ENCODE peak calls at places on chromosomes 1 and 21, in nine cellular contexts. C is cardiac muscle cell, R is hepatocyte, Q is upper lobe of left lung, G is brain microvascular endothelial cell, U is mammary epithelial cell, J is psoas muscle, B is HCT116, F is heart right ventricle. X is an unnamed sample.

GRCh38 chr1:54962612-54963395 is 17.6 kb upstream of the TMEM61 start:
- DNase-seq in C (no peak), R (no peak), Q (no peak), G (no peak), U (no peak), J (no peak), B (no peak), F (no peak), X (no peak)

GRCh38 chr1:186806477-186806876 is 22.3 kb upstream of the PLA2G4A start:
- DNase-seq in C (peak; percentile 84), R (no peak), Q (no peak), G (peak; percentile 71), U (peak; percentile 27), J (no peak), B (peak; percentile 45), F (peak; percentile 6), X (no peak)

GRCh38 chr1:110421159-110421777 is 13.8 kb upstream of the LAMTOR5 start:
- DNase-seq in C (peak; percentile 49), R (peak; percentile 38), Q (peak; percentile 65), G (peak; percentile 66), U (peak; percentile 64), J (no peak), B (no peak), F (no peak), X (no peak)

GRCh38 chr21:15935530-15935929 is 205.7 kb downstream of the USP25 start:
- DNase-seq in C (no peak), R (no peak), Q (no peak), G (no peak), U (no peak), J (no peak), B (no peak), F (no peak), X (no peak)

GRCh38 chr1:243799908-243800307 is 50.1 kb downstream of the AKT3 start:
- DNase-seq in C (peak; percentile 12), R (no peak), Q (no peak), G (no peak), U (no peak), J (no peak), B (no peak), F (no peak), X (no peak)

GRCh38 chr1:232508161-232508661 is 121.7 kb downstream of the SIPA1L2 start:
- DNase-seq in C (no peak), R (no peak), Q (no peak), G (no peak), U (no peak), J (no peak), B (no peak), F (no peak), X (peak; percentile 45)

GRCh38 chr1:228014235-228014930 is 7.6 kb downstream of the WNT3A start:
- DNase-seq in C (peak; percentile 92), R (peak; percentile 17), Q (peak; percentile 21), G (peak; percentile 20), U (peak; percentile 77), J (no peak), B (no peak), F (peak; percentile 26), X (no peak)

GRCh38 chr1:24141311-24141997 is 1.5 kb downstream of the IL22RA1 start:
- DNase-seq in C (no peak), R (peak; percentile 58), Q (no peak), G (no peak), U (no peak), J (no peak), B (no peak), F (no peak), X (no peak)

GRCh38 chr21:41435728-41436127 is 9.7 kb downstream of the MX1 start:
- DNase-seq in C (no peak), R (no peak), Q (no peak), G (no peak), U (no peak), J (no peak), B (no peak), F (no peak), X (no peak)

GRCh38 chr21:45550552-45551210 is 8.4 kb upstream of the SLC19A1 start:
- DNase-seq in C (peak; percentile 24), R (no peak), Q (peak; percentile 69), G (no peak), U (no peak), J (no peak), B (no peak), F (no peak), X (no peak)

GRCh38 chr1:11058595-11059165 is 1.1 kb downstream of the SRM start:
- DNase-seq in C (no peak), R (no peak), Q (no peak), G (no peak), U (peak; percentile 20), J (no peak), B (no peak), F (no peak), X (no peak)

GRCh38 chr1:116716391-116716790 is 37.8 kb upstream of the CD2 start:
- DNase-seq in C (no peak), R (no peak), Q (no peak), G (no peak), U (no peak), J (no peak), B (no peak), F (no peak), X (no peak)

GRCh38 chr1:116722016-116722838 is 32.0 kb upstream of the CD2 start:
- DNase-seq in C (no peak), R (peak; percentile 45), Q (no peak), G (no peak), U (peak; percentile 91), J (no peak), B (no peak), F (no peak), X (no peak)

GRCh38 chr1:116721608-116722007 is 32.6 kb upstream of the CD2 start:
- DNase-seq in C (no peak), R (no peak), Q (no peak), G (no peak), U (no peak), J (no peak), B (no peak), F (no peak), X (no peak)

GRCh38 chr1:116717318-116717717 is 36.9 kb upstream of the CD2 start:
- DNase-seq in C (no peak), R (no peak), Q (no peak), G (no peak), U (no peak), J (no peak), B (no peak), F (no peak), X (no peak)

DNA sequence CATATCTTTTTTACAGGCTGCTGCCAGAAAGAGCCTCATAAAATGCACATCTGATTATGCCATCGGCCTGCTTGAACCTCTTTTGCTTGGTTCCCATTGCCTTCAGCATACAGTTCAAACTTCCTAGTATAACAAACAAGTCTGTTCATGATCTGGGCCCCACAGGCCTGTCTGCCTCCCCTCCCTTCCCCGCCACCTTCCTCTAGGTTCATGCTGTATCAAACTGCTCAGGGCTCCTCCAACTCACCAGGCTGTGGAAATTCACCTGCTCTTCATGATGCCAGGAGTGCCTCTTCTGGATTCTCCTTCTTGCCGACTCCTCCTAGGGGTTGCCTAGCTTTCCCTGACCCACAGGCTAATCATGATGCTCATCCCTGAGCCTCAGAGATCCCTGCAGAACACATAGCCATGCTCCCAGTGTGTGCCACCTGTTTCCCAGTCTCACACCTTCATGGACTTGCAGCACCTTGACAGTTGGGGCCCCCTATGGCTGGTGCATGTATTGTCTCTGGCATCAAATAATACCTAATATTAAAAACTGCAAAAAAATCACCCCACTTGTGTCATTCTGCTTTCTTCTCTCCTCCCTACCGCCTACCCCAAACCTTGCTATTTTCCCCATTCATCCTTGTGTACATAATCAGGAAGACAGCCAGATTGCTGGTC is 33.7 kb upstream of the CD2 start:
- DNase-seq in C (no peak), R (no peak), Q (no peak), G (no peak), U (peak; percentile 52), J (no peak), B (no peak), F (no peak), X (no peak)
- H3K27ac ChIP-seq in C (no peak overlapping the region), R (no peak overlapping the region), Q (no peak overlapping the region), G (no peak overlapping the region), U (no peak overlapping the region), J (no peak overlapping the region), B (no peak overlapping the region), F (no peak overlapping the region), X (no peak overlapping the region)

GRCh38 chr1:93810316-93810715 is 68.7 kb downstream of the DNTTIP2 start:
- DNase-seq in C (no peak), R (no peak), Q (no peak), G (no peak), U (no peak), J (peak; percentile 18), B (no peak), F (no peak), X (no peak)
- H3K27ac ChIP-seq in C (no peak overlapping the region), R (no peak overlapping the region), Q (no peak overlapping the region), G (no peak overlapping the region), U (no peak overlapping the region), J (no peak overlapping the region), B (no peak overlapping the region), F (no peak overlapping the region), X (no peak overlapping the region)

DNA sequence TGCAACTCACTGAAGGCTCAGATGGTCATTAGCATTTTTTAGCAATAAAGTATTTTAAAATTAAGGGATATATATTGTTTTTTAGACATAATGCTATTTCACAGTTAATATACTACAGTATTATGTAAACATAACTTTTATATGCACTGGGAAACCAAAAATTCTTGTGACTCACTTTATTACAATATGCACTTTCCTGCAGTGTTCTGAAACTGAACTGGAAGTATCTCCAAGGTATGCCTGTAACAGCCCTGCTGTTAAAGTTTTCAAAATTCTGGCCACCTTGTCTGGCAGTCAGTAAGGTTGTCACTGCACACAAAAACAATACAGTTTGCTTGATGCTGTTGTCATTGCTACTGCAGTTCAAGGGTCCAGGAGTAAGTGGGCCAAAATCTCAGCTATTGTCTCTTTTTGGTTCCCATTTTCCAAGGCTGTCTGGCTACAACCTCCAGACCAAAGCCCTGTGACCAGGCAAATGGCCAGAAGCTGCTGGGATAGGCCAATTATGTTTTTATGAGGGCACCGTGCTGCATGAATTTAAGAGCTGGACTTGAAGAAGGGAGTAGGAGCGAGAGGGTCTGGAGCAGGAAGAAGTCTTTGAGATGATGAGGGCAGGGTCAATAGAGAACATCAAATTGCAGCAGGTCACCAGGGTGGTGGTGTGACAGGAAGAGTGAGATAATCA is 82.4 kb upstream of the CACHD1 start:
- DNase-seq in C (no peak), R (no peak), Q (no peak), G (no peak), U (no peak), J (no peak), B (no peak), F (no peak), X (no peak)
- H3K27ac ChIP-seq in C (no peak overlapping the region), R (peak overlapping the region; percentile 67), Q (no peak overlapping the region), G (no peak overlapping the region), U (no peak overlapping the region), J (no peak overlapping the region), B (no peak overlapping the region), F (no peak overlapping the region), X (no peak overlapping the region)

DNA sequence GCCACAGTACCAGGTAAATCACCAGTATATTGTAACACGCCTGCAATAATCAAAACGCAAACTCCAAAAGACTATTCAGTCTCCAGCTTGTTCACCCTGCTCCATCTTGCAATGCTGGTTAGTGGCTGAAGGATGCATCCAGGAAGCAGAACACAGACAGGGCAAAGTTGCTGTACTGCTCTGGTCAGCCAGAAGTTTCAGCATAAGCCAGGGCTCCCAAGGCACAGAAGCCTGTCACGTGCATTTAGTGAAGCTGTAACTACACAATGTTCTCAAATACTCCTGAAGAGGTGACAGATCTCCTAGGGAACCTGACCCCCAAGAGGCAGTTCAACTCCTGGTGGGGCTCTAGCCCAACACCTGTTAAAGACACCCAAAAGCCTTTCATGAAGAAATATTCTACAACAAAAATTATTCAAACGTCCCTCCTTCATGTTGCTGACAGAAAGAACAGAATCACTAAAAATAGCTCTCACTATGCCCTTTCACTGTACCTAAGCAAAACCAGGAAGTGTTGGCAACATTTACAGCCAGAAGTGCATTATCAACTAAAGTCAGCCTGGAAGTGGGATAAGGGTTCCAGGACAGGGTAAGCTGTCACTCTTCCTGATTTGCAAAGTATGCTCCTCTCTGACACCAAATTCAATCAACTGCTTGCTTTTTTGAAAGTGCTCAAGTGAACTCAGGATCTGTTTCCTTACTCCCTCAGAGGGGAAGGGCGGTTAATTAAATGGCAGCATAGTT is 52.1 kb downstream of the SLC35D1 start:
- DNase-seq in C (no peak), R (no peak), Q (peak; percentile 44), G (no peak), U (no peak), J (no peak), B (no peak), F (no peak), X (no peak)
- H3K27ac ChIP-seq in C (peak overlapping the region; percentile 79), R (peak overlapping the region; percentile 13), Q (no peak overlapping the region), G (no peak overlapping the region), U (no peak overlapping the region), J (peak overlapping the region; percentile 54), B (no peak overlapping the region), F (peak overlapping the region; percentile 65), X (no peak overlapping the region)